ENCODE peak calls at places on chromosomes 1 and 21, in eight cellular contexts. D is body of pancreas, I is HCT116, P is A549, G is upper lobe of left lung, X is HepG2, W is right lobe of liver, L is gastrocnemius medialis. R is an unnamed sample.

GRCh38 chr1:180190091-180190490 is 35.4 kb downstream of the QSOX1 start:
- ATAC-seq in X (no peak), D (no peak), I (no peak), P (no peak), W (no peak), G (no peak), L (no peak), R (no peak)

GRCh38 chr1:223870617-223871574 is 25.1 kb upstream of the TP53BP2 start:
- ATAC-seq in P (no peak), L (no peak), W (peak), I (no peak), X (peak), G (peak), D (no peak), R (no peak)

GRCh38 chr1:212241445-212242287 is 43.5 kb upstream of the PPP2R5A start:
- ATAC-seq in P (no peak), X (no peak), L (no peak), I (no peak), W (no peak), G (no peak), D (no peak), R (no peak)

GRCh38 chr1:116462722-116463121 is 89.7 kb downstream of the ATP1A1 start:
- ATAC-seq in G (no peak), X (no peak), L (no peak), I (no peak), P (no peak), W (no peak), D (no peak), R (no peak)

GRCh38 chr1:12244078-12244477 is 14.2 kb downstream of the VPS13D start:
- ATAC-seq in D (no peak), W (no peak), I (peak), X (no peak), P (no peak), L (no peak), G (no peak), R (no peak)

GRCh38 chr1:162397943-162398560 is 13.9 kb downstream of the SH2D1B start:
- ATAC-seq in W (no peak), X (no peak), G (no peak), D (no peak), L (no peak), I (no peak), P (no peak), R (no peak)

GRCh38 chr1:63545780-63546179 is 22.5 kb downstream of the EFCAB7 start:
- ATAC-seq in P (no peak), D (no peak), W (no peak), I (no peak), L (no peak), X (no peak), G (no peak), R (no peak)

GRCh38 chr1:178628637-178629548 is 96.2 kb upstream of the RALGPS2 start:
- ATAC-seq in W (peak), P (no peak), L (no peak), I (no peak), X (no peak), G (no peak), D (no peak), R (peak)

GRCh38 chr1:14974361-14974760 is 179.2 kb upstream of the TMEM51 start:
- ATAC-seq in L (no peak), X (no peak), D (no peak), W (no peak), P (no peak), I (no peak), G (no peak), R (no peak)

GRCh38 chr1:96973605-96974004 is 252.0 kb downstream of the PTBP2 start:
- ATAC-seq in G (no peak), X (no peak), I (no peak), W (no peak), D (no peak), L (no peak), P (no peak), R (no peak)

GRCh38 chr1:47996406-47997226 is 569 bp downstream of the TRABD2B start:
- ATAC-seq in P (peak), L (no peak), D (peak), G (no peak), X (peak), I (no peak), W (peak), R (peak)

GRCh38 chr1:208324005-208324404 is 79.8 kb upstream of the PLXNA2 start:
- ATAC-seq in G (no peak), W (no peak), L (no peak), P (no peak), D (no peak), I (no peak), X (no peak), R (no peak)

GRCh38 chr1:53826367-53826766 is 11.7 kb downstream of the NDC1 start:
- ATAC-seq in W (no peak), X (no peak), I (peak), P (no peak), D (no peak), G (no peak), L (no peak), R (no peak)

GRCh38 chr1:231693361-231694080 is 66.9 kb downstream of the DISC1 start:
- ATAC-seq in D (no peak), W (no peak), I (no peak), X (no peak), P (no peak), G (peak), L (peak), R (no peak)

GRCh38 chr1:189350983-189351616 is 1126.6 kb downstream of the BRINP3 start:
- ATAC-seq in G (no peak), D (no peak), W (no peak), L (no peak), P (no peak), X (no peak), I (no peak), R (no peak)

GRCh38 chr21:30620080-30620479 is 347 bp upstream of the KRTAP20-4 start:
- ATAC-seq in W (no peak), X (no peak), G (no peak), D (no peak), L (no peak), P (no peak), I (no peak), R (no peak)

GRCh38 chr1:241701483-241702290 is 49.6 kb downstream of the WDR64 start:
- ATAC-seq in D (no peak), L (no peak), P (no peak), G (no peak), X (no peak), W (peak), I (no peak), R (no peak)

GRCh38 chr1:67724928-67725560 is 40.0 kb downstream of the GADD45A start:
- ATAC-seq in G (no peak), D (peak), X (peak), W (peak), P (no peak), L (peak), I (peak), R (no peak)

GRCh38 chr1:53992085-53992874 is 25.7 kb downstream of the LDLRAD1 start:
- ATAC-seq in I (peak), W (peak), G (no peak), L (no peak), D (no peak), X (peak), P (peak), R (no peak)

GRCh38 chr1:8281843-8282509 is 35.9 kb upstream of the SLC45A1 start:
- ATAC-seq in P (no peak), L (no peak), D (no peak), G (peak), W (peak), I (no peak), X (peak), R (no peak)

GRCh38 chr1:1122078-1122811 is 6.4 kb upstream of the C1orf159 start:
- ATAC-seq in G (peak), I (peak), D (peak), P (peak), X (peak), L (peak), W (peak), R (peak)

GRCh38 chr1:108557311-108557710 is 2.6 kb upstream of the EEIG2 start:
- ATAC-seq in I (no peak), X (no peak), G (no peak), L (no peak), P (no peak), W (no peak), D (no peak), R (no peak)

GRCh38 chr1:108512239-108513071 is 47.4 kb upstream of the EEIG2 start:
- ATAC-seq in L (no peak), W (peak), X (no peak), P (no peak), I (peak), G (no peak), D (peak), R (no peak)

GRCh38 chr1:182677393-182678098 is 6.8 kb downstream of the RGS8 start:
- ATAC-seq in X (no peak), L (no peak), P (no peak), G (no peak), D (no peak), W (no peak), I (no peak), R (no peak)

GRCh38 chr1:173871091-173871490 is 2.9 kb downstream of the ZBTB37 start:
- ATAC-seq in I (no peak), G (no peak), P (no peak), D (no peak), W (no peak), X (no peak), L (no peak), R (no peak)

GRCh38 chr1:84959294-84959693 is 37.6 kb downstream of the MCOLN2 start:
- ATAC-seq in L (no peak), G (no peak), X (no peak), D (no peak), P (no peak), I (no peak), W (no peak), R (no peak)

GRCh38 chr1:13948851-13949490 is 249.0 kb downstream of the PRDM2 start:
- ATAC-seq in I (no peak), D (peak), G (no peak), L (peak), P (no peak), W (no peak), X (no peak), R (peak)

GRCh38 chr21:41752231-41752681 is 14.6 kb downstream of the RIPK4 start:
- ATAC-seq in W (peak), G (no peak), I (peak), P (no peak), X (no peak), D (peak), L (no peak), R (no peak)

GRCh38 chr1:78673120-78673519 is 23.5 kb downstream of the IFI44 start:
- ATAC-seq in X (peak), D (no peak), L (no peak), I (no peak), G (no peak), W (peak), P (no peak), R (no peak)

GRCh38 chr1:99869723-99870122 is 19.6 kb downstream of the AGL start:
- ATAC-seq in L (no peak), P (no peak), G (no peak), W (peak), D (no peak), X (no peak), I (no peak), R (no peak)

GRCh38 chr21:34734696-34735095 is 65.9 kb downstream of the CLIC6 start:
- ATAC-seq in W (no peak), D (no peak), G (no peak), I (no peak), P (no peak), L (peak), X (no peak), R (no peak)

GRCh38 chr21:38600106-38600505 is 101.8 kb upstream of the ERG start:
- ATAC-seq in X (no peak), I (no peak), L (no peak), P (no peak), G (no peak), D (no peak), W (no peak), R (no peak)
- TF ChIP-seq POLR2A in X (no peak), I (no peak), L (no peak), P (no peak), G (no peak), D (no peak), W (no peak), R (no peak)

GRCh38 chr1:228463009-228463558 is 24.1 kb upstream of the RNF187 start:
- ATAC-seq in X (no peak), W (no peak), G (no peak), D (no peak), P (no peak), I (no peak), L (no peak), R (no peak)

GRCh38 chr1:228465571-228466146 is 21.5 kb upstream of the RNF187 start:
- ATAC-seq in G (no peak), D (no peak), L (no peak), I (no peak), W (no peak), P (no peak), X (no peak), R (no peak)

GRCh38 chr1:228463559-228464455 is 23.4 kb upstream of the RNF187 start:
- ATAC-seq in D (no peak), X (peak), W (peak), G (peak), L (no peak), I (peak), P (peak), R (peak)

GRCh38 chr1:228465134-228465533 is 22.0 kb upstream of the RNF187 start:
- ATAC-seq in D (no peak), X (no peak), P (no peak), I (no peak), G (no peak), W (no peak), L (no peak), R (no peak)

DNA sequence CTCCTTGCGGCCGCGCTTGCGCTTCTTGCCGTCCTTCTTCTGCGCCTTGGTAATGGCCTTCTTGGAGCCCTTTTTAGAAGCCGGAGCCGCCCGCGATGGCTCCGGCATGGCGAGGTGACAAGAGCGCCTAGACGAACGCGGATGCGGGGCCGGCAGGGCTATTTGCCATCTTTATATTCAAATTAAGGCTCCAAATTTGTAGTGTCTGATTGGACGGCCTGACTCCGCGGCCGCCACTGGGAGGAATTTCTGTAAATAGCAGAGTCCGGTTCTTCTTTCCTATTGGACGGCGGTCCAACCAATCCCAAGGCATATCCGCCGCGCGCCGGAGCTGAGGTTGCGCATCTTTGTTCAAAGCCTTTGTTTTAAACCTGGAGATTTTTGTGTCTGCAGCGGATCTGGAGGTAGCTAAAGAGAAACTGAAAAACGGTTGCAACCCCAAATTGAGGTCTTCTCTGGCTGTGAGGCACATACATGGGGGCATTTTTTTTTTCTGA is 22.6 kb upstream of the RNF187 start:
- ATAC-seq in W (peak), X (no peak), P (peak), D (peak), I (no peak), G (peak), L (no peak), R (peak)
- TF ChIP-seq POLR2A in W (no peak), X (no peak), P (no peak), D (no peak), I (no peak), G (no peak), L (no peak), R (no peak)

GRCh38 chr1:40381268-40382109 is 8.0 kb downstream of the SMAP2 start:
- ATAC-seq in D (no peak), P (no peak), I (no peak), G (peak), X (no peak), L (no peak), W (no peak), R (no peak)
- TF ChIP-seq POLR2A in D (no peak), P (no peak), I (no peak), G (no peak), X (no peak), L (no peak), W (peak), R (no peak)

GRCh38 chr1:2227341-2228156 is 570 bp upstream of the SKI start:
- ATAC-seq in W (peak), I (peak), L (peak), D (peak), X (peak), G (peak), P (peak), R (peak)
- TF ChIP-seq POLR2A in W (peak), I (peak), L (peak), D (peak), X (no peak), G (peak), P (peak), R (peak)

DNA sequence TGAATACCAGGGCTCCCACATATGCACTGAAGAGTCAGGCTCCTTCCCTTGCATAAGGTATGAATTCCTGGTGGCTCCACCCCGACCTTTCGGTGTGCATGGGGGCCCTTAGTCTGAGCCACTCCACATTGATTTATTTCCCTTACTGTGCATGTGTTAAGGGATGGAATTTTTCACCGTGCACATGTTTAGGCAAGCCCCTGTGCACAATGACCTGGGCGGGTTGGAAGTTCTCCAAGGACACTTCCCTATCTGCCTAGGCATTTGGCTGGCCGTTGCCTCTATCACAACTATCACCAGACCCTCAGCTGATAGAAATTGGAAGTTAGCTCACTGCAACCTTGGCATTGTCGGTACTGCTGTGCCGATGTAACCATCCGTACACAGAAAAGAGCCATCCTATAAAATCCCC is 9.7 kb downstream of the S100A6 start:
- ATAC-seq in P (peak), G (no peak), W (peak), D (peak), L (no peak), X (peak), I (peak), R (no peak)
- TF ChIP-seq POLR2A in P (no peak), G (no peak), W (no peak), D (no peak), L (no peak), X (no peak), I (no peak), R (no peak)

GRCh38 chr1:19115082-19115808 is 94.8 kb downstream of the UBR4 start:
- ATAC-seq in G (no peak), L (no peak), D (no peak), I (no peak), X (no peak), W (no peak), P (no peak), R (no peak)
- TF ChIP-seq POLR2A in G (no peak), L (no peak), D (no peak), I (no peak), X (no peak), W (no peak), P (no peak), R (no peak)

R was measured in gastroesophageal sphincter.